ENCODE peak calls at places on chromosomes 1 and 21, in four cellular contexts. D is hypothalamus, M is COLO829, G is mesothelial cell of epicardium. K is an unnamed sample.

GRCh38 chr1:45619149-45619921 is 4.5 kb downstream of the CCDC17 start:
- DNase-seq in D (no peak), M (no peak), G (no peak), K (no peak)

GRCh38 chr1:231420299-231420958 is 1.7 kb downstream of the EGLN1 start:
- DNase-seq in D (no peak), M (no peak), G (no peak), K (no peak)

GRCh38 chr1:212760126-212760823 is 31.3 kb downstream of the NSL1 start:
- DNase-seq in D (no peak), M (no peak), G (no peak), K (no peak)

GRCh38 chr1:38028105-38028591 is 15.6 kb downstream of the UTP11 start:
- DNase-seq in D (no peak), M (no peak), G (no peak), K (no peak)

GRCh38 chr1:116020668-116021272 is 44.5 kb downstream of the SLC22A15 start:
- DNase-seq in D (no peak), M (peak; percentile 29), G (no peak), K (peak; percentile 31)

GRCh38 chr1:192592981-192593683 is 17.6 kb downstream of the RGS1 start:
- DNase-seq in D (no peak), M (no peak), G (no peak), K (no peak)

GRCh38 chr1:36807262-36807661 is 227.1 kb downstream of the GRIK3 start:
- DNase-seq in D (no peak), M (no peak), G (no peak), K (no peak)

GRCh38 chr1:219665089-219665488 is 52.2 kb upstream of the ZC3H11B start:
- DNase-seq in D (no peak), M (no peak), G (no peak), K (no peak)

GRCh38 chr21:35525443-35525842 is 476.3 kb upstream of the RUNX1 start:
- DNase-seq in D (no peak), M (no peak), G (no peak), K (no peak)

GRCh38 chr21:36554411-36555157 is 74.7 kb upstream of the CLDN14 start:
- DNase-seq in D (no peak), M (no peak), G (no peak), K (no peak)

GRCh38 chr1:234755449-234755863 is 145.5 kb upstream of the IRF2BP2 start:
- DNase-seq in D (no peak), M (peak; percentile 42), G (no peak), K (peak; percentile 26)

GRCh38 chr1:214840366-214840765 is 237.4 kb downstream of the CENPF start:
- DNase-seq in D (no peak), M (no peak), G (no peak), K (no peak)

GRCh38 chr1:19312782-19313635 is 883 bp downstream of the SLC66A1 start:
- DNase-seq in D (no peak), M (peak; percentile 34), G (no peak), K (no peak)

GRCh38 chr1:20476260-20477038 is 9.6 kb downstream of the CAMK2N1 start:
- DNase-seq in D (peak; percentile 21), M (peak; percentile 42), G (no peak), K (no peak)

GRCh38 chr21:44592446-44593365 is at the start of gene KRTAP10-6:
- DNase-seq in D (no peak), M (no peak), G (peak; percentile 26), K (no peak)

GRCh38 chr1:64595871-64596515 is 126.1 kb downstream of the CACHD1 start:
- DNase-seq in D (no peak), M (no peak), G (no peak), K (no peak)

GRCh38 chr21:16179732-16180131 is 449.9 kb downstream of the USP25 start:
- DNase-seq in D (no peak), M (no peak), G (no peak), K (no peak)

GRCh38 chr1:77476460-77476859 is 194.6 kb downstream of the AK5 start:
- DNase-seq in D (no peak), M (no peak), G (no peak), K (peak; percentile 17)

GRCh38 chr1:34315974-34316373 is 139.3 kb downstream of the C1orf94 start:
- DNase-seq in D (no peak), M (no peak), G (no peak), K (no peak)

GRCh38 chr1:204205486-204205885 is 8.3 kb downstream of the GOLT1A start:
- DNase-seq in D (no peak), M (no peak), G (no peak), K (no peak)

GRCh38 chr1:21703318-21703963 is 34.3 kb upstream of the RAP1GAP start:
- DNase-seq in D (no peak), M (peak; percentile 22), G (no peak), K (peak; percentile 35)

GRCh38 chr1:217919683-217920502 is 288.7 kb downstream of the SPATA17 start:
- DNase-seq in D (no peak), M (no peak), G (no peak), K (peak; percentile 27)

GRCh38 chr1:21764615-21765423 is 18.1 kb downstream of the USP48 start:
- DNase-seq in D (no peak), M (peak; percentile 66), G (no peak), K (no peak)

GRCh38 chr1:22761821-22762220 is 51.2 kb downstream of the EPHB2 start:
- DNase-seq in D (peak; percentile 17), M (no peak), G (no peak), K (peak; percentile 41)

K was measured in NCI-H2227 treated with DMSO at 0.1 percent for 48 hours.